ENCODE peak calls at places on chromosomes 3 and 15, in eight cellular contexts. D is neural progenitor cell; M is EH; C is cardiac fibroblast; B is non-pigmented ciliary epithelial cell; T is memory B cell; I is NCI-H460; R is stimulated activated naive CD8-positive, alpha-beta T cell treated with anti-CD3 and anti-CD28 coated beads, Interleukin-15, amount 100 ng/mL, for 72 hours. J is an unnamed sample.

GRCh38 chr3:143120716-143121239 is 1.2 kb downstream of the CHST2 start:
- DNase-seq in D (peak; percentile 65), M (peak; percentile 39), C (peak; percentile 56), B (no peak), T (no peak), I (no peak), R (peak; percentile 75), J (peak; percentile 61)

GRCh38 chr3:105611304-105612192 is 244.8 kb downstream of the ALCAM start:
- DNase-seq in D (no peak), M (no peak), C (no peak), B (no peak), T (no peak), I (no peak), R (no peak), J (no peak)

GRCh38 chr3:64921666-64922065 is 233.9 kb upstream of the ADAMTS9 start:
- DNase-seq in D (peak; percentile 44), M (no peak), C (no peak), B (no peak), T (no peak), I (no peak), R (no peak), J (no peak)

GRCh38 chr3:40951636-40952035 is 247.7 kb upstream of the CTNNB1 start:
- DNase-seq in D (no peak), M (peak; percentile 65), C (peak; percentile 49), B (peak; percentile 88), T (no peak), I (no peak), R (no peak), J (peak; percentile 59)

GRCh38 chr3:152452318-152452717 is 183.6 kb downstream of the MBNL1 start:
- DNase-seq in D (no peak), M (peak; percentile 49), C (no peak), B (no peak), T (no peak), I (no peak), R (no peak), J (no peak)

GRCh38 chr15:39202641-39203040 is 378.2 kb upstream of the THBS1 start:
- DNase-seq in D (no peak), M (peak; percentile 38), C (peak; percentile 28), B (no peak), T (no peak), I (no peak), R (no peak), J (no peak)

GRCh38 chr3:134190272-134190671 is 60.4 kb downstream of the RYK start:
- DNase-seq in D (no peak), M (no peak), C (no peak), B (no peak), T (no peak), I (no peak), R (no peak), J (no peak)

GRCh38 chr3:134072881-134073582 is 43.3 kb upstream of the SLCO2A1 start:
- DNase-seq in D (no peak), M (no peak), C (no peak), B (no peak), T (no peak), I (no peak), R (no peak), J (no peak)

GRCh38 chr3:5080779-5081550 is 41.1 kb upstream of the ARL8B start:
- DNase-seq in D (no peak), M (no peak), C (no peak), B (no peak), T (no peak), I (no peak), R (no peak), J (no peak)

GRCh38 chr3:42651248-42652091 is 2.0 kb upstream of the ZBTB47 start:
- DNase-seq in D (no peak), M (peak; percentile 88), C (peak; percentile 60), B (no peak), T (no peak), I (no peak), R (no peak), J (peak; percentile 63)

GRCh38 chr3:64321747-64322146 is 96.5 kb upstream of the PRICKLE2 start:
- DNase-seq in D (no peak), M (peak; percentile 92), C (peak; percentile 73), B (no peak), T (no peak), I (no peak), R (no peak), J (peak; percentile 93)

GRCh38 chr3:172303181-172303580 is 145.1 kb downstream of the GHSR start:
- DNase-seq in D (no peak), M (no peak), C (peak; percentile 40), B (no peak), T (no peak), I (no peak), R (no peak), J (no peak)

GRCh38 chr15:31405200-31405929 is 78.7 kb downstream of the KLF13 start:
- DNase-seq in D (no peak), M (no peak), C (no peak), B (no peak), T (no peak), I (no peak), R (no peak), J (no peak)

GRCh38 chr15:93974804-93975481 is 256.4 kb upstream of the MCTP2 start:
- DNase-seq in D (peak; percentile 75), M (peak; percentile 4), C (peak; percentile 17), B (peak; percentile 1), T (no peak), I (peak; percentile 5), R (no peak), J (no peak)

GRCh38 chr3:155617346-155617745 is 127.5 kb downstream of the PLCH1 start:
- DNase-seq in D (no peak), M (no peak), C (no peak), B (no peak), T (no peak), I (no peak), R (no peak), J (no peak)

GRCh38 chr15:96409231-96410138 is 79.0 kb downstream of the NR2F2 start:
- DNase-seq in D (peak; percentile 64), M (peak; percentile 16), C (peak; percentile 5), B (no peak), T (no peak), I (no peak), R (no peak), J (no peak)

GRCh38 chr3:188507244-188507720 is 353.3 kb downstream of the LPP start:
- DNase-seq in D (no peak), M (peak; percentile 96), C (peak; percentile 93), B (peak; percentile 95), T (no peak), I (no peak), R (no peak), J (peak; percentile 99)

GRCh38 chr15:64122936-64123351 is 27.2 kb downstream of the SNX1 start:
- DNase-seq in D (no peak), M (no peak), C (no peak), B (no peak), T (no peak), I (no peak), R (no peak), J (no peak)

GRCh38 chr15:29668120-29668602 is 154.1 kb downstream of the TJP1 start:
- DNase-seq in D (peak; percentile 91), M (peak; percentile 82), C (peak; percentile 92), B (peak; percentile 56), T (no peak), I (peak; percentile 88), R (peak; percentile 35), J (peak; percentile 92)

GRCh38 chr3:11155341-11156025 is 1.2 kb downstream of the HRH1 start:
- DNase-seq in D (peak; percentile 84), M (peak; percentile 89), C (peak; percentile 89), B (peak; percentile 48), T (no peak), I (peak; percentile 48), R (no peak), J (peak; percentile 79)

GRCh38 chr3:22922317-22922716 is 280.8 kb upstream of the UBE2E2 start:
- DNase-seq in D (peak; percentile 10), M (no peak), C (peak; percentile 22), B (no peak), T (no peak), I (no peak), R (no peak), J (peak; percentile 6)

GRCh38 chr15:81506071-81506470 is 132.1 kb upstream of the TMC3 start:
- DNase-seq in D (no peak), M (no peak), C (no peak), B (no peak), T (no peak), I (no peak), R (no peak), J (no peak)

GRCh38 chr3:161230621-161231195 is 9.6 kb downstream of the NMD3 start:
- DNase-seq in D (no peak), M (no peak), C (no peak), B (no peak), T (no peak), I (no peak), R (no peak), J (no peak)

GRCh38 chr3:63343674-63344073 is 65.6 kb downstream of the SYNPR start:
- DNase-seq in D (peak; percentile 54), M (peak; percentile 98), C (peak; percentile 98), B (peak; percentile 96), T (no peak), I (peak; percentile 83), R (peak; percentile 26), J (peak; percentile 89)

GRCh38 chr3:186790261-186790981 is 7.0 kb downstream of the EIF4A2 start:
- DNase-seq in D (no peak), M (peak; percentile 61), C (peak; percentile 55), B (no peak), T (no peak), I (peak; percentile 42), R (no peak), J (peak; percentile 64)

GRCh38 chr3:172591876-172592771 is 68.9 kb upstream of the TNFSF10 start:
- DNase-seq in D (no peak), M (no peak), C (no peak), B (no peak), T (peak; percentile 27), I (no peak), R (peak; percentile 90), J (peak; percentile 25)

GRCh38 chr3:182731764-182732163 is 61.5 kb upstream of the ATP11B start:
- DNase-seq in D (no peak), M (no peak), C (no peak), B (no peak), T (no peak), I (no peak), R (no peak), J (no peak)

GRCh38 chr15:93059442-93059841 is 29.6 kb downstream of the RGMA start:
- DNase-seq in D (no peak), M (no peak), C (no peak), B (no peak), T (no peak), I (no peak), R (no peak), J (no peak)

GRCh38 chr3:96007650-96008195 is 806.7 kb upstream of the EPHA6 start:
- DNase-seq in D (no peak), M (no peak), C (no peak), B (no peak), T (no peak), I (no peak), R (no peak), J (no peak)

GRCh38 chr3:72171946-72172345 is 387.0 kb upstream of the PROK2 start:
- DNase-seq in D (no peak), M (no peak), C (peak; percentile 19), B (no peak), T (no peak), I (no peak), R (no peak), J (no peak)

GRCh38 chr3:10263549-10264363 is 15.5 kb downstream of the TATDN2 start:
- DNase-seq in D (peak; percentile 79), M (peak; percentile 55), C (peak; percentile 62), B (no peak), T (peak; percentile 48), I (no peak), R (peak; percentile 60), J (peak; percentile 80)

GRCh38 chr3:123733341-123733740 is 148.5 kb upstream of the HACD2 start:
- DNase-seq in D (no peak), M (no peak), C (no peak), B (no peak), T (no peak), I (no peak), R (no peak), J (no peak)

GRCh38 chr3:109685084-109686079 is 348.0 kb upstream of the DPPA4 start:
- DNase-seq in D (no peak), M (peak; percentile 99), C (peak; percentile 99), B (peak; percentile 99), T (no peak), I (peak; percentile 62), R (no peak), J (peak; percentile 94)

GRCh38 chr3:178325330-178325729 is 210.9 kb upstream of the KCNMB2 start:
- DNase-seq in D (peak; percentile 6), M (peak; percentile 68), C (peak; percentile 76), B (no peak), T (no peak), I (peak; percentile 24), R (no peak), J (peak; percentile 57)